ENCODE peak calls at places on chromosome 14, in four cellular contexts. Z, T, A and N are unnamed samples.

GRCh38 chr14:90445011-90445410 is 48.2 kb downstream of the CALM1 start:
- DNase-seq in Z (no peak), T (no peak), A (no peak), N (no peak)

GRCh38 chr14:31682768-31683167 is 121.6 kb downstream of the NUBPL start:
- DNase-seq in Z (no peak), T (no peak), A (no peak), N (no peak)

GRCh38 chr14:104428860-104429259 is 150.7 kb upstream of the C14orf180 start:
- DNase-seq in Z (no peak), T (no peak), A (no peak), N (no peak)

GRCh38 chr14:76701436-76701835 is 59.8 kb upstream of the VASH1 start:
- DNase-seq in Z (no peak), T (no peak), A (no peak), N (no peak)

GRCh38 chr14:99780690-99781089 is 12.5 kb upstream of the EML1 start:
- DNase-seq in Z (no peak), T (no peak), A (no peak), N (no peak)

GRCh38 chr14:56687123-56687522 is 107.5 kb downstream of the TMEM260 start:
- DNase-seq in Z (peak; percentile 27), T (no peak), A (no peak), N (no peak)

GRCh38 chr14:61145258-61145902 is 135.8 kb downstream of the TMEM30B start:
- DNase-seq in Z (no peak), T (no peak), A (no peak), N (no peak)

GRCh38 chr14:56795284-56795622 is 15.0 kb downstream of the OTX2 start:
- DNase-seq in Z (no peak), T (no peak), A (no peak), N (no peak)

GRCh38 chr14:67941456-67942018 is 122.0 kb downstream of the RAD51B start:
- DNase-seq in Z (peak; percentile 83), T (peak; percentile 8), A (no peak), N (no peak)

GRCh38 chr14:103404920-103405319 is 19.7 kb downstream of the MARK3 start:
- DNase-seq in Z (no peak), T (peak; percentile 44), A (no peak), N (no peak)

GRCh38 chr14:93957751-93958566 is 18.4 kb downstream of the ASB2 start:
- DNase-seq in Z (no peak), T (no peak), A (no peak), N (no peak)

GRCh38 chr14:53004976-53005375 is 54.1 kb upstream of the FERMT2 start:
- DNase-seq in Z (no peak), T (no peak), A (no peak), N (no peak)

GRCh38 chr14:72651715-72652114 is 242.2 kb downstream of the DPF3 start:
- DNase-seq in Z (no peak), T (no peak), A (no peak), N (no peak)

GRCh38 chr14:20855652-20856291 is 35.4 kb upstream of the RNASE3 start:
- DNase-seq in Z (peak; percentile 40), T (peak; percentile 89), A (no peak), N (peak; percentile 70)

GRCh38 chr14:34450958-34451357 is 11.1 kb downstream of the SPTSSA start:
- DNase-seq in Z (no peak), T (peak; percentile 55), A (no peak), N (no peak)

GRCh38 chr14:102028733-102029132 is 58.1 kb downstream of the HSP90AA1 start:
- DNase-seq in Z (peak; percentile 8), T (no peak), A (no peak), N (no peak)

GRCh38 chr14:90060312-90060964 is 1.4 kb upstream of the KCNK13 start:
- DNase-seq in Z (peak; percentile 62), T (peak; percentile 72), A (no peak), N (no peak)

GRCh38 chr14:53924754-53925153 is 31.9 kb downstream of the BMP4 start:
- DNase-seq in Z (no peak), T (peak; percentile 82), A (no peak), N (no peak)

GRCh38 chr14:90235179-90235976 is 21.0 kb upstream of the PSMC1 start:
- DNase-seq in Z (peak; percentile 61), T (peak; percentile 80), A (no peak), N (no peak)

GRCh38 chr14:51447411-51447810 is 204.3 kb upstream of the FRMD6 start:
- DNase-seq in Z (no peak), T (no peak), A (no peak), N (no peak)

GRCh38 chr14:93543766-93544165 is 113.0 kb downstream of the UNC79 start:
- DNase-seq in Z (peak; percentile 53), T (peak; percentile 44), A (no peak), N (no peak)

GRCh38 chr14:20435454-20436362 is at the start of gene KLHL33:
- DNase-seq in Z (no peak), T (no peak), A (no peak), N (no peak)

GRCh38 chr14:74609721-74610120 is 2.3 kb downstream of the LTBP2 start:
- DNase-seq in Z (no peak), T (peak; percentile 45), A (no peak), N (no peak)

GRCh38 chr14:20712900-20713299 is 24.3 kb downstream of the ANG start:
- DNase-seq in Z (no peak), T (no peak), A (no peak), N (no peak)

GRCh38 chr14:103014466-103015319 is 42.7 kb downstream of the CDC42BPB start:
- DNase-seq in Z (no peak), T (peak; percentile 36), A (no peak), N (no peak)

GRCh38 chr14:92503756-92504491 is 9.7 kb upstream of the RIN3 start:
- DNase-seq in Z (no peak), T (peak; percentile 53), A (no peak), N (peak; percentile 62)

GRCh38 chr14:75254381-75254821 is 24.2 kb upstream of the FOS start:
- DNase-seq in Z (no peak), T (peak; percentile 22), A (no peak), N (no peak)

GRCh38 chr14:102774391-102775153 is 2.7 kb upstream of the TRAF3 start:
- DNase-seq in Z (peak; percentile 74), T (peak; percentile 79), A (no peak), N (no peak)

GRCh38 chr14:50035214-50035613 is 81.2 kb downstream of the VCPKMT start:
- DNase-seq in Z (no peak), T (no peak), A (no peak), N (no peak)